ENCODE peak calls at places on chromosomes 3 and 15, in four cellular contexts. M, F, G and P are unnamed samples.

GRCh38 chr3:129610276-129610675 is 3.8 kb upstream of the PLXND1 start:
- DNase-seq in G (no peak), M (no peak), F (no peak), P (no peak)

GRCh38 chr3:1326546-1326945 is 233.7 kb downstream of the CNTN6 start:
- DNase-seq in G (no peak), F (no peak), M (no peak), P (no peak)

GRCh38 chr3:15959434-15959811 is 161.6 kb upstream of the ANKRD28 start:
- DNase-seq in F (no peak), M (no peak), G (no peak), P (no peak)

GRCh38 chr15:47194718-47195117 is 522.6 kb upstream of the SEMA6D start:
- DNase-seq in G (no peak), F (no peak), M (no peak), P (peak; percentile 5)

GRCh38 chr3:187736418-187736871 is 8.8 kb downstream of the BCL6 start:
- DNase-seq in F (no peak), M (no peak), G (peak; percentile 43), P (no peak)

GRCh38 chr15:79168922-79169322 is 78.3 kb upstream of the RASGRF1 start:
- DNase-seq in F (no peak), G (peak; percentile 35), M (peak; percentile 57), P (peak; percentile 74)

GRCh38 chr3:130896101-130896500 is 2.2 kb downstream of the ATP2C1 start:
- DNase-seq in M (no peak), G (peak; percentile 42), F (no peak), P (no peak)

GRCh38 chr3:9216736-9217135 is 32.7 kb downstream of the SRGAP3 start:
- DNase-seq in G (no peak), F (no peak), M (no peak), P (no peak)

GRCh38 chr3:113485161-113485609 is 29.8 kb downstream of the SPICE1 start:
- DNase-seq in F (no peak), M (peak; percentile 16), G (no peak), P (peak; percentile 53)

GRCh38 chr3:171375704-171376103 is 84.5 kb downstream of the TNIK start:
- DNase-seq in G (peak; percentile 56), M (no peak), F (no peak), P (no peak)

GRCh38 chr3:140420621-140421357 is 257.1 kb upstream of the TRIM42 start:
- DNase-seq in M (no peak), F (no peak), G (no peak), P (peak; percentile 20)

GRCh38 chr15:82890338-82891024 is 62.0 kb downstream of the HOMER2 start:
- DNase-seq in F (no peak), G (no peak), M (no peak), P (no peak)

GRCh38 chr3:71416868-71417267 is 166.7 kb downstream of the FOXP1 start:
- DNase-seq in F (no peak), M (peak; percentile 41), G (peak; percentile 84), P (peak; percentile 34)

GRCh38 chr3:37907906-37908305 is 46.2 kb downstream of the CTDSPL start:
- DNase-seq in G (no peak), F (peak; percentile 84), M (no peak), P (peak; percentile 95)

GRCh38 chr3:125194849-125195601 is 17.5 kb downstream of the SLC12A8 start:
- DNase-seq in M (no peak), F (no peak), G (no peak), P (no peak)

GRCh38 chr3:42572278-42572677 is 9.5 kb downstream of the SEC22C start:
- DNase-seq in G (peak; percentile 75), M (peak; percentile 73), F (no peak), P (peak; percentile 62)

GRCh38 chr15:90836296-90836871 is 32.0 kb upstream of the FURIN start:
- DNase-seq in F (no peak), G (peak; percentile 74), M (no peak), P (peak; percentile 53)

GRCh38 chr15:90807687-90808086 is 60.7 kb upstream of the FURIN start:
- DNase-seq in M (no peak), G (no peak), F (no peak), P (no peak)

GRCh38 chr3:147934316-147935188 is 525.4 kb downstream of the ZIC1 start:
- DNase-seq in G (no peak), F (no peak), M (peak; percentile 17), P (no peak)

GRCh38 chr3:151838574-151839312 is 24.8 kb downstream of the AADAC start:
- DNase-seq in M (peak; percentile 22), G (peak; percentile 85), F (peak; percentile 2), P (peak; percentile 77)

GRCh38 chr3:101100361-101101009 is 107.3 kb upstream of the ABI3BP start:
- DNase-seq in F (no peak), G (no peak), M (no peak), P (no peak)

GRCh38 chr15:66681395-66681794 is 20.6 kb upstream of the SMAD6 start:
- DNase-seq in F (no peak), G (no peak), M (no peak), P (no peak)

GRCh38 chr15:48939686-48940085 is 24.0 kb downstream of the SHC4 start:
- DNase-seq in F (no peak), M (no peak), G (no peak), P (no peak)

GRCh38 chr15:59222106-59222505 is 15.5 kb downstream of the LDHAL6B start:
- DNase-seq in G (no peak), M (no peak), F (no peak), P (no peak)

GRCh38 chr3:163218336-163218735 is 1721.7 kb downstream of the OTOL1 start:
- DNase-seq in G (no peak), F (no peak), M (no peak), P (no peak)

GRCh38 chr3:14506626-14507344 is 33.4 kb downstream of the GRIP2 start:
- DNase-seq in G (no peak), F (no peak), M (no peak), P (no peak)

GRCh38 chr3:188749010-188749617 is 422.7 kb upstream of the TPRG1 start:
- DNase-seq in F (no peak), G (peak; percentile 16), M (peak; percentile 60), P (no peak)

GRCh38 chr15:65069179-65069578 is 1.4 kb upstream of the RASL12 start:
- DNase-seq in F (no peak), G (no peak), M (no peak), P (no peak)

GRCh38 chr15:100570282-100570681 is 31.7 kb downstream of the LINS1 start:
- DNase-seq in G (no peak), F (no peak), M (no peak), P (no peak)

GRCh38 chr3:194801378-194802124 is 115.9 kb downstream of the FAM43A start:
- DNase-seq in F (no peak), G (no peak), M (no peak), P (no peak)

GRCh38 chr15:45187894-45188830 is at the start of gene SHF:
- DNase-seq in G (peak; percentile 50), F (no peak), M (peak; percentile 69), P (peak; percentile 31)

GRCh38 chr3:72171946-72172345 is 387.0 kb upstream of the PROK2 start:
- DNase-seq in F (no peak), M (no peak), G (no peak), P (no peak)

GRCh38 chr15:99167640-99168039 is 62.8 kb downstream of the SYNM start:
- DNase-seq in G (no peak), F (peak; percentile 45), M (no peak), P (no peak)

GRCh38 chr3:143769663-143770062 is 78.6 kb downstream of the SLC9A9 start:
- DNase-seq in G (no peak), F (no peak), M (no peak), P (no peak)

GRCh38 chr3:71930056-71930991 is 145.4 kb upstream of the PROK2 start:
- DNase-seq in G (peak; percentile 13), M (peak; percentile 45), F (no peak), P (peak; percentile 14)

GRCh38 chr15:57923311-57923710 is 142.2 kb downstream of the ALDH1A2 start:
- DNase-seq in F (no peak), M (no peak), G (no peak), P (no peak)

GRCh38 chr15:25763954-25764353 is 99.2 kb downstream of the ATP10A start:
- DNase-seq in G (no peak), M (no peak), F (no peak), P (no peak)

GRCh38 chr15:101102746-101103145 is 149.1 kb downstream of the CHSY1 start:
- DNase-seq in G (no peak), M (no peak), F (no peak), P (no peak)

GRCh38 chr3:32467333-32468070 is 35.1 kb downstream of the CMTM6 start:
- DNase-seq in G (peak; percentile 84), F (no peak), M (peak; percentile 81), P (no peak)
- TF ChIP-seq NR2C2 in G (no peak), F (no peak), M (no peak), P (no peak)

GRCh38 chr3:10375296-10376053 is 54.6 kb upstream of the SEC13 start:
- DNase-seq in M (no peak), G (no peak), F (no peak), P (no peak)
- TF ChIP-seq NR2C2 in M (no peak), G (no peak), F (no peak), P (no peak)

GRCh38 chr3:74089854-74090253 is 465.1 kb upstream of the PDZRN3 start:
- DNase-seq in G (no peak), M (no peak), F (no peak), P (no peak)
- TF ChIP-seq NR2C2 in G (no peak), M (no peak), F (no peak), P (no peak)

DNA sequence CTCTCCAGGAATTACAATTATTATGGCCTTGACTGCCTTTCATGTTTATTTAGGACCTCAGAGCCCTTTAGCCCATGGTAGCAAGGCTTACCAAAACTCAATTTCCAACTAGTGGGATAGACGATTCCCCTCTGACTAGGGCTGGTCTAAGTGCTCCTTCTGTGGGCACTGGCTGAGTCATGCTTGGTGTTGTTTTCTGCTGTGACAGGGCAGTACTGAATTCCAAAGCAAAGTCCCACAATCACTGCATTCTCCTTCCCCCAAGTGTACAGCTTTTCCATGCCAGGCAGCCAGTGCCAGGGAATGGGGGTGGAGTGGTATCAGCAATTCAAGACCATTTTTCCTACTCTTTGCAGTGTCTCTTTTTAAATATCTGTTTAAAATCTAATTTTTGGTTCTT is 509.0 kb upstream of the NECTIN3 start:
- DNase-seq in M (no peak), G (no peak), F (no peak), P (no peak)
- TF ChIP-seq NR2C2 in M (no peak), G (no peak), F (no peak), P (no peak)

GRCh38 chr15:70492240-70493177 is 270.8 kb downstream of the UACA start:
- DNase-seq in F (no peak), G (peak; percentile 18), M (no peak), P (no peak)
- TF ChIP-seq NR2C2 in F (no peak), G (no peak), M (no peak), P (no peak)